ENCODE peak calls at places on chromosomes 6 and 20, in ten cellular contexts. One of them, this sample, is unnamed.

GRCh38 chr20:44642203-44643153 is 9.0 kb downstream of the ADA start:
- DNase-seq in HL-60: peak
- DNase-seq in left ventricle myocardium inferior: peak
- DNase-seq in heart left ventricle: peak
- DNase-seq in psoas muscle: peak
- DNase-seq in upper lobe of right lung: peak
- DNase-seq in brain microvascular endothelial cell: peak
- DNase-seq in IMR-90: peak
- DNase-seq in CD8-positive, alpha-beta T cell: no peak
- DNase-seq in mammary epithelial cell: peak
- DNase-seq in this sample: peak

GRCh38 chr20:44780226-44780625 is 30.1 kb downstream of the RIMS4 start:
- DNase-seq in IMR-90: peak
- DNase-seq in mammary epithelial cell: peak
- DNase-seq in left ventricle myocardium inferior: peak
- DNase-seq in CD8-positive, alpha-beta T cell: no peak
- DNase-seq in psoas muscle: no peak
- DNase-seq in upper lobe of right lung: no peak
- DNase-seq in HL-60: no peak
- DNase-seq in heart left ventricle: peak
- DNase-seq in brain microvascular endothelial cell: peak
- DNase-seq in this sample: peak

GRCh38 chr6:43702522-43703440 is 15.2 kb upstream of the MRPS18A start:
- DNase-seq in left ventricle myocardium inferior: peak
- DNase-seq in upper lobe of right lung: peak
- DNase-seq in IMR-90: peak
- DNase-seq in mammary epithelial cell: peak
- DNase-seq in psoas muscle: peak
- DNase-seq in HL-60: no peak
- DNase-seq in heart left ventricle: peak
- DNase-seq in brain microvascular endothelial cell: peak
- DNase-seq in CD8-positive, alpha-beta T cell: no peak
- DNase-seq in this sample: peak

GRCh38 chr6:29926795-29927427 is 15.4 kb upstream of the HLA-A start:
- DNase-seq in upper lobe of right lung: peak
- DNase-seq in HL-60: no peak
- DNase-seq in heart left ventricle: peak
- DNase-seq in left ventricle myocardium inferior: peak
- DNase-seq in CD8-positive, alpha-beta T cell: peak
- DNase-seq in brain microvascular endothelial cell: peak
- DNase-seq in psoas muscle: peak
- DNase-seq in IMR-90: peak
- DNase-seq in mammary epithelial cell: peak
- DNase-seq in this sample: peak

GRCh38 chr6:21263531-21264287 is 329.8 kb upstream of the SOX4 start:
- DNase-seq in IMR-90: no peak
- DNase-seq in upper lobe of right lung: no peak
- DNase-seq in HL-60: peak
- DNase-seq in mammary epithelial cell: peak
- DNase-seq in CD8-positive, alpha-beta T cell: no peak
- DNase-seq in heart left ventricle: no peak
- DNase-seq in brain microvascular endothelial cell: peak
- DNase-seq in left ventricle myocardium inferior: no peak
- DNase-seq in psoas muscle: no peak
- DNase-seq in this sample: peak

GRCh38 chr6:34235605-34236422 is 859 bp upstream of the HMGA1 start:
- DNase-seq in left ventricle myocardium inferior: peak
- DNase-seq in brain microvascular endothelial cell: peak
- DNase-seq in mammary epithelial cell: no peak
- DNase-seq in CD8-positive, alpha-beta T cell: peak
- DNase-seq in psoas muscle: peak
- DNase-seq in HL-60: peak
- DNase-seq in heart left ventricle: peak
- DNase-seq in IMR-90: peak
- DNase-seq in upper lobe of right lung: peak
- DNase-seq in this sample: peak

GRCh38 chr20:62627901-62628612 is 14.2 kb upstream of the SLCO4A1 start:
- DNase-seq in mammary epithelial cell: no peak
- DNase-seq in psoas muscle: peak
- DNase-seq in IMR-90: peak
- DNase-seq in HL-60: no peak
- DNase-seq in upper lobe of right lung: no peak
- DNase-seq in left ventricle myocardium inferior: no peak
- DNase-seq in heart left ventricle: no peak
- DNase-seq in CD8-positive, alpha-beta T cell: no peak
- DNase-seq in brain microvascular endothelial cell: no peak
- DNase-seq in this sample: no peak

GRCh38 chr6:167005350-167006159 is 6.4 kb downstream of the CEP43 start:
- DNase-seq in upper lobe of right lung: no peak
- DNase-seq in mammary epithelial cell: no peak
- DNase-seq in CD8-positive, alpha-beta T cell: no peak
- DNase-seq in IMR-90: no peak
- DNase-seq in heart left ventricle: peak
- DNase-seq in left ventricle myocardium inferior: peak
- DNase-seq in brain microvascular endothelial cell: no peak
- DNase-seq in HL-60: no peak
- DNase-seq in psoas muscle: peak
- DNase-seq in this sample: no peak

DNA sequence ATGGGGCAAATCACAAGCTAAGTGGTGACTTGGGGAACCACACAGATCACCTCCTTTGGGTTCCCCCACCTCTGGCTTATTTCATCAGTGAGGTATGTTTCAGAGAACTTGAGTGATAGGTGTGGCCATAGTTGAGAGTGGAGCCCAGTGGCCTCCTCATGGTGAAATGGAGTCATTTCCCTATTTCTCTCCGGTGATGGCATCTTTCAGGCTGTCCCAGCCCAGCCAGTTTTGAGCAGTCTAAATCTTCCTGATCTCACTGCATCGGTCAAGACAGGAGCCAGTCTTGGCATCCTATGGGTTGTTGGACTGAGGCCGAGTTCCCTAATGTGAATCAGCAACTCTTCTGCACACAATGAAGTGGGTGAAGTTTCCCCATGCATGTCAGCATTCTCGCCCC is 132.4 kb downstream of the EYA2 start:
- DNase-seq in left ventricle myocardium inferior: no peak
- DNase-seq in HL-60: no peak
- DNase-seq in heart left ventricle: no peak
- DNase-seq in psoas muscle: no peak
- DNase-seq in mammary epithelial cell: no peak
- DNase-seq in IMR-90: no peak
- DNase-seq in brain microvascular endothelial cell: no peak
- DNase-seq in upper lobe of right lung: no peak
- DNase-seq in CD8-positive, alpha-beta T cell: no peak
- DNase-seq in this sample: no peak
- H3K27ac ChIP-seq in left ventricle myocardium inferior: no peak
- H3K27ac ChIP-seq in HL-60: no peak
- H3K27ac ChIP-seq in heart left ventricle: no peak
- H3K27ac ChIP-seq in psoas muscle: no peak
- H3K27ac ChIP-seq in mammary epithelial cell: no peak
- H3K27ac ChIP-seq in IMR-90: no peak
- H3K27ac ChIP-seq in brain microvascular endothelial cell: no peak
- H3K27ac ChIP-seq in upper lobe of right lung: no peak
- H3K27ac ChIP-seq in CD8-positive, alpha-beta T cell: no peak
- H3K27ac ChIP-seq in this sample: no peak

GRCh38 chr20:35011589-35012226 is 56.0 kb downstream of the MYH7B start:
- DNase-seq in upper lobe of right lung: no peak
- DNase-seq in mammary epithelial cell: no peak
- DNase-seq in heart left ventricle: no peak
- DNase-seq in psoas muscle: no peak
- DNase-seq in CD8-positive, alpha-beta T cell: no peak
- DNase-seq in HL-60: no peak
- DNase-seq in IMR-90: no peak
- DNase-seq in left ventricle myocardium inferior: no peak
- DNase-seq in brain microvascular endothelial cell: no peak
- DNase-seq in this sample: no peak

GRCh38 chr20:35012227-35013069 is 56.8 kb downstream of the MYH7B start:
- DNase-seq in upper lobe of right lung: no peak
- DNase-seq in left ventricle myocardium inferior: no peak
- DNase-seq in mammary epithelial cell: no peak
- DNase-seq in heart left ventricle: no peak
- DNase-seq in brain microvascular endothelial cell: no peak
- DNase-seq in CD8-positive, alpha-beta T cell: no peak
- DNase-seq in HL-60: no peak
- DNase-seq in IMR-90: no peak
- DNase-seq in psoas muscle: peak
- DNase-seq in this sample: no peak

GRCh38 chr20:35015863-35016193 is 60.2 kb downstream of the MYH7B start:
- DNase-seq in CD8-positive, alpha-beta T cell: no peak
- DNase-seq in left ventricle myocardium inferior: no peak
- DNase-seq in upper lobe of right lung: no peak
- DNase-seq in mammary epithelial cell: no peak
- DNase-seq in brain microvascular endothelial cell: no peak
- DNase-seq in IMR-90: no peak
- DNase-seq in heart left ventricle: no peak
- DNase-seq in psoas muscle: peak
- DNase-seq in HL-60: no peak
- DNase-seq in this sample: no peak

GRCh38 chr20:35014537-35014936 is 58.9 kb downstream of the MYH7B start:
- DNase-seq in psoas muscle: no peak
- DNase-seq in brain microvascular endothelial cell: no peak
- DNase-seq in heart left ventricle: no peak
- DNase-seq in mammary epithelial cell: no peak
- DNase-seq in IMR-90: no peak
- DNase-seq in CD8-positive, alpha-beta T cell: no peak
- DNase-seq in upper lobe of right lung: no peak
- DNase-seq in HL-60: peak
- DNase-seq in left ventricle myocardium inferior: no peak
- DNase-seq in this sample: no peak

GRCh38 chr20:35013421-35014411 is 58.0 kb downstream of the MYH7B start:
- DNase-seq in mammary epithelial cell: no peak
- DNase-seq in brain microvascular endothelial cell: no peak
- DNase-seq in heart left ventricle: no peak
- DNase-seq in IMR-90: no peak
- DNase-seq in upper lobe of right lung: no peak
- DNase-seq in CD8-positive, alpha-beta T cell: no peak
- DNase-seq in HL-60: peak
- DNase-seq in left ventricle myocardium inferior: no peak
- DNase-seq in psoas muscle: no peak
- DNase-seq in this sample: no peak
- TF ChIP-seq CTCF in mammary epithelial cell: no peak
- TF ChIP-seq CTCF in brain microvascular endothelial cell: no peak
- TF ChIP-seq CTCF in heart left ventricle: no peak
- TF ChIP-seq CTCF in IMR-90: no peak
- TF ChIP-seq CTCF in upper lobe of right lung: no peak
- TF ChIP-seq CTCF in CD8-positive, alpha-beta T cell: no peak
- TF ChIP-seq CTCF in HL-60: no peak
- TF ChIP-seq CTCF in left ventricle myocardium inferior: no peak
- TF ChIP-seq CTCF in psoas muscle: no peak
- TF ChIP-seq CTCF in this sample: no peak

GRCh38 chr20:56608376-56608775 is 20.7 kb upstream of the TFAP2C start:
- DNase-seq in HL-60: no peak
- DNase-seq in left ventricle myocardium inferior: no peak
- DNase-seq in mammary epithelial cell: no peak
- DNase-seq in psoas muscle: no peak
- DNase-seq in brain microvascular endothelial cell: no peak
- DNase-seq in upper lobe of right lung: no peak
- DNase-seq in IMR-90: no peak
- DNase-seq in CD8-positive, alpha-beta T cell: no peak
- DNase-seq in heart left ventricle: no peak
- DNase-seq in this sample: no peak

GRCh38 chr20:56606174-56606945 is 22.7 kb upstream of the TFAP2C start:
- DNase-seq in brain microvascular endothelial cell: no peak
- DNase-seq in left ventricle myocardium inferior: no peak
- DNase-seq in upper lobe of right lung: no peak
- DNase-seq in heart left ventricle: no peak
- DNase-seq in IMR-90: no peak
- DNase-seq in CD8-positive, alpha-beta T cell: no peak
- DNase-seq in HL-60: no peak
- DNase-seq in psoas muscle: no peak
- DNase-seq in mammary epithelial cell: peak
- DNase-seq in this sample: peak

GRCh38 chr20:56607061-56607704 is 21.9 kb upstream of the TFAP2C start:
- DNase-seq in brain microvascular endothelial cell: no peak
- DNase-seq in HL-60: no peak
- DNase-seq in upper lobe of right lung: no peak
- DNase-seq in CD8-positive, alpha-beta T cell: no peak
- DNase-seq in heart left ventricle: no peak
- DNase-seq in IMR-90: no peak
- DNase-seq in mammary epithelial cell: no peak
- DNase-seq in left ventricle myocardium inferior: no peak
- DNase-seq in psoas muscle: no peak
- DNase-seq in this sample: no peak

GRCh38 chr20:56604690-56605089 is 24.4 kb upstream of the TFAP2C start:
- DNase-seq in brain microvascular endothelial cell: no peak
- DNase-seq in psoas muscle: no peak
- DNase-seq in left ventricle myocardium inferior: no peak
- DNase-seq in CD8-positive, alpha-beta T cell: no peak
- DNase-seq in IMR-90: no peak
- DNase-seq in upper lobe of right lung: no peak
- DNase-seq in heart left ventricle: no peak
- DNase-seq in HL-60: no peak
- DNase-seq in mammary epithelial cell: no peak
- DNase-seq in this sample: no peak

DNA sequence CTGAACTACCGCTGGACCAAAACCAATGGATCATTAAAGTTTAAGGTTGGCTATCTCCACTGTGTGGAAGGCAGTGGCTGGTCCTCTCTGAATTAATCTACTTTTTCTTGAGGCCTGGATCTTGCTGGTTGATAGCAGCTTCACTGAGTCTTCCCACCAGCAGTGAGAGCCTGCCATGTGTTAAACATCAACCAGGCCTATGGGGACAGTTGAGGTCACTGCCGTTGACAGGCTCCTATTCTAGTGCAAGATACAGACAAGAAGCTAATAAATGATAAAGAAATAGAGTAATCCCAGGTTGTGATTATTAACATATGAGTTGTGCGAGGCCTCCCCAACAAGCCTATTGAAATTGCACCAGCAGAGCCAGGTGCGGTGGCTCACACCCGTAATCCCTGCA is 23.5 kb upstream of the TFAP2C start:
- DNase-seq in heart left ventricle: no peak
- DNase-seq in upper lobe of right lung: no peak
- DNase-seq in IMR-90: no peak
- DNase-seq in psoas muscle: no peak
- DNase-seq in left ventricle myocardium inferior: no peak
- DNase-seq in mammary epithelial cell: no peak
- DNase-seq in HL-60: no peak
- DNase-seq in brain microvascular endothelial cell: no peak
- DNase-seq in CD8-positive, alpha-beta T cell: no peak
- DNase-seq in this sample: no peak
- H3K27ac ChIP-seq in heart left ventricle: no peak
- H3K27ac ChIP-seq in upper lobe of right lung: no peak
- H3K27ac ChIP-seq in IMR-90: no peak
- H3K27ac ChIP-seq in psoas muscle: no peak
- H3K27ac ChIP-seq in left ventricle myocardium inferior: no peak
- H3K27ac ChIP-seq in mammary epithelial cell: no peak
- H3K27ac ChIP-seq in HL-60: no peak
- H3K27ac ChIP-seq in brain microvascular endothelial cell: no peak
- H3K27ac ChIP-seq in CD8-positive, alpha-beta T cell: no peak
- H3K27ac ChIP-seq in this sample: no peak

DNA sequence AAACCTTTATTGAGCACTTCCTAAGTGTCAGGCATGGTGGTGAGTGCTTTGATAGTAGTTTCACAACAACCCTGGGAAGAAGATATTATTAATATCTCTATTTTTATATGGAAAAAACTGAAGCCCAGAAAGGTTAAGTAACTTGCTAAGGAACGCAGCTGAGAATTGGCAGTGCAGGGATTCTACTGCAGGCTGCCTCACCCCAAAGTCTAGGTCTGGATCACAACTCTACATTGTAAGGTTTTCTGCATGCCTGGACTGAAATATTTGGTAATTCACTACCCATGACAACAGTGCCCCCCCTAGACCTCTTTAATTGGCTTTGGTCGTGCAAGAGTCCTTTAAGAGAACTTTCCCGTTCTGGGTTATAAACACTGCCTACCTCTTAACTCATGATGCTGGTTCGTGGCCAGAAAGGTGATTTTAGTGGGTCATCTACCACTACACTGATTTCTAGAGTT is 67.1 kb upstream of the KCNQ5 start:
- DNase-seq in upper lobe of right lung: no peak
- DNase-seq in psoas muscle: no peak
- DNase-seq in brain microvascular endothelial cell: peak
- DNase-seq in HL-60: no peak
- DNase-seq in mammary epithelial cell: peak
- DNase-seq in IMR-90: peak
- DNase-seq in heart left ventricle: no peak
- DNase-seq in left ventricle myocardium inferior: no peak
- DNase-seq in CD8-positive, alpha-beta T cell: no peak
- DNase-seq in this sample: no peak
- TF ChIP-seq CTCF in upper lobe of right lung: no peak
- TF ChIP-seq CTCF in psoas muscle: no peak
- TF ChIP-seq CTCF in brain microvascular endothelial cell: no peak
- TF ChIP-seq CTCF in HL-60: no peak
- TF ChIP-seq CTCF in mammary epithelial cell: no peak
- TF ChIP-seq CTCF in IMR-90: peak
- TF ChIP-seq CTCF in heart left ventricle: no peak
- TF ChIP-seq CTCF in left ventricle myocardium inferior: no peak
- TF ChIP-seq CTCF in CD8-positive, alpha-beta T cell: no peak
- TF ChIP-seq CTCF in this sample: no peak

This sample was measured in RWPE1.